ENCODE peak calls at places on chromosome 2, in five cellular contexts. E is aorta; Z is CD8-positive, alpha-beta T cell; W is GM23248; K is GM23338. J is an unnamed sample. For H3K36me3, the result is how much of the 10 kb centered on the place peaks cover.

GRCh38 chr2:160583162-160583522 is 89.5 kb upstream of the RBMS1 start:
- DNase-seq in E (no peak), Z (no peak), W (peak), K (no peak), J (no peak)

GRCh38 chr2:33236457-33236856 is 240.0 kb upstream of the RASGRP3 start:
- DNase-seq in E (no peak), Z (no peak), W (peak), K (no peak), J (no peak)

GRCh38 chr2:206274434-206275273 is at the start of gene ZDBF2:
- DNase-seq in E (peak), Z (peak), W (peak), K (peak), J (peak)

GRCh38 chr2:9779572-9780264 is 63.6 kb upstream of the TAF1B start:
- DNase-seq in E (no peak), Z (peak), W (no peak), K (no peak), J (no peak)

GRCh38 chr2:133171396-133172004 is 396.8 kb downstream of the NCKAP5 start:
- DNase-seq in E (no peak), Z (no peak), W (peak), K (peak), J (peak)

GRCh38 chr2:85741811-85742507 is 11.8 kb upstream of the ATOH8 start:
- DNase-seq in E (peak), Z (no peak), W (peak), K (no peak), J (peak)

GRCh38 chr2:48545244-48545643 is 15.3 kb downstream of the STON1 start:
- DNase-seq in E (no peak), Z (no peak), W (peak), K (peak), J (peak)

GRCh38 chr2:179636995-179637394 is 224.4 kb downstream of the ZNF385B start:
- DNase-seq in E (no peak), Z (no peak), W (peak), K (no peak), J (no peak)

GRCh38 chr2:225379861-225380260 is 19.6 kb upstream of the NYAP2 start:
- DNase-seq in E (no peak), Z (no peak), W (no peak), K (no peak), J (no peak)

GRCh38 chr2:142234701-142235100 is 103.9 kb upstream of the LRP1B start:
- DNase-seq in E (no peak), Z (no peak), W (no peak), K (no peak), J (no peak)

GRCh38 chr2:232890536-232890895 is 20.5 kb downstream of the SNORC start:
- DNase-seq in E (no peak), Z (no peak), W (no peak), K (no peak), J (no peak)

GRCh38 chr2:28952806-28953190 is 28.3 kb upstream of the TOGARAM2 start:
- DNase-seq in E (no peak), Z (no peak), W (no peak), K (no peak), J (no peak)

GRCh38 chr2:98445708-98446577 is 1.3 kb downstream of the INPP4A start:
- DNase-seq in E (no peak), Z (peak), W (peak), K (no peak), J (no peak)

GRCh38 chr2:236242057-236242495 is 22.1 kb downstream of the ASB18 start:
- DNase-seq in E (no peak), Z (no peak), W (no peak), K (no peak), J (no peak)

GRCh38 chr2:9165625-9166024 is 41.0 kb upstream of the ASAP2 start:
- DNase-seq in E (no peak), Z (no peak), W (peak), K (no peak), J (no peak)

GRCh38 chr2:238636269-238637073 is 209.7 kb downstream of the ASB1 start:
- DNase-seq in E (no peak), Z (no peak), W (peak), K (no peak), J (no peak)

GRCh38 chr2:148255929-148256328 is 235.0 kb downstream of the MBD5 start:
- DNase-seq in E (no peak), Z (no peak), W (no peak), K (no peak), J (no peak)

GRCh38 chr2:159225025-159226016 is 61.2 kb downstream of the WDSUB1 start:
- DNase-seq in E (no peak), Z (no peak), W (no peak), K (no peak), J (no peak)

GRCh38 chr2:240374085-240374907 is 61.2 kb upstream of the GPC1 start:
- DNase-seq in E (peak), Z (no peak), W (peak), K (no peak), J (peak)

GRCh38 chr2:28661589-28662001 is 90.0 kb upstream of the PPP1CB start:
- DNase-seq in E (peak), Z (no peak), W (peak), K (no peak), J (no peak)

GRCh38 chr2:159617651-159618050 is 1.3 kb upstream of the BAZ2B start:
- DNase-seq in E (no peak), Z (no peak), W (peak), K (peak), J (peak)

GRCh38 chr2:157874997-157875719 is 972 bp downstream of the ACVR1 start:
- DNase-seq in E (peak), Z (peak), W (peak), K (peak), J (peak)

GRCh38 chr2:15385184-15385583 is 175.9 kb downstream of the NBAS start:
- DNase-seq in E (no peak), Z (no peak), W (no peak), K (no peak), J (no peak)

GRCh38 chr2:241804326-241805276 is 4.4 kb upstream of the NEU4 start:
- DNase-seq in E (peak), Z (peak), W (no peak), K (peak), J (peak)
- H3K4me3 ChIP-seq in E (no peak), Z (peak), W (peak), K (peak), J (peak)

DNA sequence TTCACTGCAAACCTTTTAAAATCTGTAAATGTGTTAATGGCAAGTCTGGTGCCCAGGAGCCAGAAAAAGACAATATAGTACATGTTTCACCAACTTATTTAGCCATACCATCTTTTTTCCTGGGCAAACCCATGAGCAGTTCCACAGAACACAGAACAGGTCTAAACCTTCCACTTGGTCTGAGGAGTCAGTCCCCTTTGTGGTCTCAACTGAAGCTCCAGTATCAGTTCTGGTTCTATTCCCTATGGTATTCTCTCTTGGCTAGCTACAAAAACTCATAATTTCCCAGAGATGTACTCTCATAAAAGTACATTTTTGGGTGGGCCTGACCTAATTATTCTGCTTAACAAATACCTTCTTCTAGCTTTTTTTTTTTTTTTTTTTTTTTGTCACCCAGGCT is 31.2 kb downstream of the STK17B start:
- DNase-seq in E (no peak), Z (no peak), W (no peak), K (no peak), J (no peak)
- H3K36me3 ChIP-seq in E (under half), Z (half or more), W (half or more), K (under half), J (under half)

DNA sequence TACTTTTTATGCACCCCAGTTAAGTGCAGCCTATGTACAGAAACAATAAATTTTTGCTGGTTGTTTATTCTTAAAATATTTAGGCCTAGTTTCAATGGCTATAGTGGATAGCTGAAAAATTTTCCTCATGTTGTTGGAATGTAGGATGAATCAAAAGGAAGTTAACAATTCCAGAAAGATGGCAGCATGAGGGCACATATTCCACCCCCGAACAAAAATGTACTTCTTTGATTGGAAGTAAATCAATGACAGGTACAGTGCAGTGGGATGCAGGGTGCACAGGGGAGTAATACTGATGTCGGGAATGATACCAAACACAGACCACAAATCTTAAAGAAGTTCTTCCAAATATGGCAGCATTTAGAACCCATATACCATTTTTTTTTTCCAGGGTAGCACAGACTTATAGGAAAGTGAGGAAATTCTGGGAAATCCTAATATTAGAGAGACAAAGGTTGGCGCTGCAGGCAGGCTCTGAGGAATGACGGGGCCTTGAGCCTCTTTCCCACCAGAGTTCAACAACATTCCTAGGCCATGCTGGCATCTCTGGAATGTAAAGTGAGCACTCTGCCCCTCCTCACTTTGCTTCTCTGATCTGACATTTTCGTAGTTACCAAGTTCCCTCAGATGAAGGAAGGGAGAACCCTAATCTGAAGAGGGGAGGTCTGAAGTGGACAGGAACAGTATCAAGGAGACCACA is 36.6 kb upstream of the IKZF2 start:
- DNase-seq in E (no peak), Z (no peak), W (peak), K (peak), J (peak)
- H3K4me3 ChIP-seq in E (no peak), Z (no peak), W (peak), K (peak), J (no peak)

GRCh38 chr2:101018934-101019333 is 16.8 kb downstream of the RPL31 start:
- DNase-seq in E (no peak), Z (no peak), W (no peak), K (no peak), J (no peak)

GRCh38 chr2:101026253-101026701 is 24.2 kb downstream of the RPL31 start:
- DNase-seq in E (no peak), Z (no peak), W (no peak), K (no peak), J (peak)

GRCh38 chr2:101026923-101027469 is 24.9 kb downstream of the RPL31 start:
- DNase-seq in E (no peak), Z (no peak), W (no peak), K (no peak), J (peak)

GRCh38 chr2:101023327-101024107 is 21.4 kb downstream of the RPL31 start:
- DNase-seq in E (no peak), Z (no peak), W (no peak), K (no peak), J (no peak)

DNA sequence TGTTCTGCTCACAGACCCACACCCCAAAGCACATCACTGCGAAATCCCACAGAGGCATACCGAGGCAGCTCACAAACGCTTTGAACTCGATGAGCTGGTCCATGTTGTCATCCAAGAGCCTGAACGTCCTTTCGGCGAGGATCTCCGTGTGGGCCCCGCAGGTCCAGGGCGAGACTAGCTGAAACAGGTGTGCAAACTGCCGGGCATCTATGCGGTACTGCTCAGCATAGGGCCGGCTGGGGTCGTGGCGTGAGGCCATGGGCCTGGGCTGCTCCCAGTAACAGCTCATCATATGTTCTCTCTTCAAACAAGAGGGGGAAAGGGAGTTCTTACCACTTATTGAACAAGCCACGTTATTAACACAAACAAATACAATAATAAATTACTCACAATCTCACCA is 20.1 kb downstream of the RPL31 start:
- DNase-seq in E (no peak), Z (no peak), W (no peak), K (no peak), J (no peak)
- H3K36me3 ChIP-seq in E (under half), Z (under half), W (under half), K (under half), J (under half)

DNA sequence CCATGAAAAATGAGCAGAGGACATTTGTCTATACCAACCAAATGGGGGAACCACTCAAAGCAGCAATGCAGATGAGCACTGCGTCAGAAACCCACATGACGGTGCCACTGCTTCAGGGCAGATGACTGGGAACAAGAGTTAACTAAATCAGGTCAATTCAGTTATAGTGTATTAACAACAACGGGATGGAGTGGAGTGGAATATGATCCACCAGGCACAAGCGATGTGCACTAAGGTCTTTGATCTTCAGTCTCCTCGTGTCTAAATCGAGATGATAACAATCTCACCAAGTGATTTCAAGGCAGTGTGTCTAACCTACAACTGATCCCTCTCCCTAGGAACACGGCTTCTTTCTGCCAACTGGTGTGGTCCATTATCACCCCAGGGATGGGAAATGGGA is 269.0 kb downstream of the RAD51AP2 start:
- DNase-seq in E (no peak), Z (no peak), W (no peak), K (no peak), J (no peak)
- H3K4me3 ChIP-seq in E (no peak), Z (no peak), W (no peak), K (no peak), J (no peak)

GRCh38 chr2:110645616-110646015 is 32.2 kb downstream of the BUB1 start:
- DNase-seq in E (no peak), Z (no peak), W (no peak), K (no peak), J (no peak)
- H3K36me3 ChIP-seq in E (under half), Z (under half), W (under half), K (under half), J (under half)

DNA sequence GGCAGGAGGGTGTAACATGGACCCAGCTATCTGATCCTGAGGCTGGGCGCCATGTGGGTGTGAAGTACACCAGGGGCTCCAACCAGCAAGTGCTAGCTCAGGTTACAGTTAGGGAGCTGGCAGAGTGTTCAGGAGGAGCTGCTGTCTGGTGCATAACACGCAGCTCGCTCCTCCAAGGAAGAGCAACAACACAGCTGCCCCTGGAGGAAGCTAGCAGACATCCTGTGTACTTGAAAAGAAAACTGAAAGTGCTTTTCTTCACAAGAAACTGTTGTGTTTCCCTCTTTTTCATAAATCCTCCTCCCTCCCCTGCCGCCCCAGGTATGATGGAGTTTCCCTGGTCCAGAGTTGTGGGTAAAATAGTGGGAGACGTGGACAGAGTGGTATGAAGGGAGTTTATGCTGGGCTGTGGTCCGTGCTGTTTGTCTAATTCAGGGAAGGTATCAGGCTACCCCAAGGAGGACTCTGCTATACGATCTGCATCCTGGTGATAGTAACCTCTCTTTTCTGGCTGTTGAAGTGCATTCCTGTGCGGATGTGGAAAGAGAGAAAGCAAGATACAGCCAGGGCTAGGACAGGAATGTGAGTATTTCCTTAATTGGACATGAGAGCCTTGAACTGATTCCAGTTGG is 6.1 kb upstream of the LBH start:
- DNase-seq in E (no peak), Z (peak), W (peak), K (no peak), J (peak)
- H3K4me3 ChIP-seq in E (no peak), Z (peak), W (peak), K (no peak), J (no peak)

DNA sequence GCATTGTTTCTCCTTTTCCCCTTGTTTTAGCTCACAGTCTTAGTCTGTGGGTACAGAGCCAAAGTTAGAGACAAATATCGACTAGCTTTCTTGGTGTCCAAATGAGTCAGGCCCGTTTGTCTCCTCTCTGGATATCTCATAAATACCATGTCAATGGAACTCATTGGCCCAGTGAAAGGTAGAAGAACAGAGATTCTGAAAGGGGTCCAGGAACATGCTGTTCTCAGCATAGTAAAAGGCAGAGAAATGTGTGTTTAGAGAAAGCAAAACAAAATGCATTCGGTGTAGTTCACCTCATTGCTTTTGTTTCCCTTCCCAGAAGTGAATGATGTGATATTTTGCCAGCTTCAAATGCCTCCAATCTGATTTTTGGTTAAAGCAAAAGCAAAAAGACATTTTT is 238.6 kb upstream of the SLC8A1 start:
- DNase-seq in E (no peak), Z (no peak), W (no peak), K (no peak), J (no peak)
- H3K36me3 ChIP-seq in E (under half), Z (under half), W (under half), K (under half), J (under half)

GRCh38 chr2:67400560-67401464 is 3.7 kb downstream of the ETAA1 start:
- DNase-seq in E (no peak), Z (no peak), W (peak), K (no peak), J (no peak)

GRCh38 chr2:67397143-67397986 is at the start of gene ETAA1:
- DNase-seq in E (peak), Z (peak), W (peak), K (peak), J (peak)

GRCh38 chr2:67399831-67400489 is 2.8 kb downstream of the ETAA1 start:
- DNase-seq in E (no peak), Z (no peak), W (peak), K (no peak), J (no peak)

GRCh38 chr2:67394734-67395133 is 2.4 kb upstream of the ETAA1 start:
- DNase-seq in E (no peak), Z (no peak), W (peak), K (no peak), J (no peak)

DNA sequence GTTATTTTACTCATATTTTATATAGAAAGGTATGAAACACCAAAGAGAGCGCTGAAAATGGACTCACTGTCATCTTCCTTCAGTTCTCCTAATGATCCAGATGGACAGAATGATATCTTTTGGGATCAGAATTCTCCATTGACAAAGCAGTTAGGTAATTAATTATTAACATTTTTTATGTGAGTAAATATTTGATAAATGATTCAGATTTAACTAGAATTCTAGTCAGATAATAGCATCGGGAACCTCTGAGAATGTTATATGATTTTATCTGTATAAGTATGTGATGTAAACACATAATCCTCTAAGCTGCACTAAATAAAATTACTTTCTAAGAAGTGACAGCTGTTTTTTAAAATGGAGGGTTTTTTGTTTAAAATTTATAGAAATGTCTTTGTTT is 2.0 kb downstream of the ETAA1 start:
- DNase-seq in E (no peak), Z (no peak), W (no peak), K (no peak), J (no peak)
- H3K4me3 ChIP-seq in E (no peak), Z (no peak), W (no peak), K (peak), J (no peak)

GRCh38 chr2:143458258-143458954 is 329.2 kb downstream of the ARHGAP15 start:
- DNase-seq in E (no peak), Z (no peak), W (peak), K (no peak), J (no peak)
- H3K36me3 ChIP-seq in E (under half), Z (under half), W (under half), K (under half), J (under half)

J was measured in H7.